ENCODE peak calls at places on chromosomes 12 and 14, in four cellular contexts. One of them, this sample, is unnamed. For H3K4me1, the result is how much of the 10 kb centered on the place peaks cover.

GRCh38 chr14:23118506-23119361 is at the start of gene CEBPE:
- DNase-seq in HepG2: no peak
- DNase-seq in H1: no peak
- DNase-seq in GM12878: no peak
- DNase-seq in this sample: no peak

GRCh38 chr12:114425031-114425626 is 19.2 kb upstream of the TBX5 start:
- DNase-seq in GM12878: no peak
- DNase-seq in HepG2: peak
- DNase-seq in H1: no peak
- DNase-seq in this sample: no peak

GRCh38 chr14:76324133-76324532 is 51.8 kb upstream of the ESRRB start:
- DNase-seq in GM12878: no peak
- DNase-seq in HepG2: no peak
- DNase-seq in H1: no peak
- DNase-seq in this sample: no peak

GRCh38 chr14:28666961-28667360 is 99.6 kb upstream of the FOXG1 start:
- DNase-seq in HepG2: no peak
- DNase-seq in GM12878: no peak
- DNase-seq in H1: no peak
- DNase-seq in this sample: no peak

GRCh38 chr12:32131666-32132065 is 25.0 kb downstream of the BICD1 start:
- DNase-seq in GM12878: no peak
- DNase-seq in H1: no peak
- DNase-seq in HepG2: peak
- DNase-seq in this sample: no peak

GRCh38 chr12:110317921-110318320 is 36.9 kb downstream of the ATP2A2 start:
- DNase-seq in GM12878: no peak
- DNase-seq in HepG2: no peak
- DNase-seq in H1: no peak
- DNase-seq in this sample: no peak

GRCh38 chr14:76961631-76962302 is 66.7 kb downstream of the IRF2BPL start:
- DNase-seq in H1: peak
- DNase-seq in HepG2: peak
- DNase-seq in GM12878: peak
- DNase-seq in this sample: peak

GRCh38 chr12:79549531-79550271 is 141.1 kb downstream of the PAWR start:
- DNase-seq in GM12878: no peak
- DNase-seq in H1: no peak
- DNase-seq in HepG2: peak
- DNase-seq in this sample: no peak

GRCh38 chr14:92906823-92907222 is 16.1 kb upstream of the CHGA start:
- DNase-seq in H1: no peak
- DNase-seq in HepG2: peak
- DNase-seq in GM12878: no peak
- DNase-seq in this sample: no peak

GRCh38 chr12:130070017-130070653 is 92.1 kb upstream of the FZD10 start:
- DNase-seq in HepG2: no peak
- DNase-seq in GM12878: no peak
- DNase-seq in H1: no peak
- DNase-seq in this sample: no peak

GRCh38 chr14:100586520-100587247 is 533 bp downstream of the BEGAIN start:
- DNase-seq in H1: peak
- DNase-seq in HepG2: no peak
- DNase-seq in GM12878: no peak
- DNase-seq in this sample: no peak

GRCh38 chr12:51823875-51824565 is 24.5 kb downstream of the FIGNL2 start:
- DNase-seq in GM12878: no peak
- DNase-seq in H1: no peak
- DNase-seq in HepG2: peak
- DNase-seq in this sample: no peak

GRCh38 chr12:34398366-34398705 is 376.0 kb downstream of the ALG10 start:
- DNase-seq in GM12878: no peak
- DNase-seq in HepG2: no peak
- DNase-seq in H1: peak
- DNase-seq in this sample: no peak

GRCh38 chr12:93571854-93572711 is at the start of gene SOCS2:
- DNase-seq in GM12878: no peak
- DNase-seq in H1: peak
- DNase-seq in HepG2: no peak
- DNase-seq in this sample: peak

GRCh38 chr12:24749171-24749570 is 199.7 kb downstream of the BCAT1 start:
- DNase-seq in HepG2: no peak
- DNase-seq in GM12878: no peak
- DNase-seq in H1: no peak
- DNase-seq in this sample: no peak

GRCh38 chr14:95891742-95892141 is 15.1 kb downstream of the TUNAR start:
- DNase-seq in H1: no peak
- DNase-seq in GM12878: no peak
- DNase-seq in HepG2: no peak
- DNase-seq in this sample: no peak

DNA sequence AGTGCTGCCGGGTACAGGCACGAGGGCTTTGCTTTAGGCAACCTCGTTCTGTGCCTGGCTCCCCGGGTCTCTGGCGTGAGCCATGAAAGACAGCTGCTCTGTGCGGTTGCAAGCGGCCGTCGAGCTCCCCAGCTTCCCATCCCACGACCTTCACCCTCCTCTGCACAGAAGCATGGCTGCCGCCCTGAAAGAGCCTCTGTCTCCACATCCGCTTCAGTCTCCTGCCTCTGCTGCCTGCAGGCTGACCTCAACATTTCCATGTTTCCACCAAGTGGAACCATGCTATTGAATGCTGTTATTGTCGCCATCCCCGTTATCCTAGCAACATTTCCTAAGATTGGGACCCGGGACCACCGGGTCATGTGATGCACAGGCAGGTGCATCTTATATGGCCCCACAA is 57.1 kb downstream of the KDM2B start:
- DNase-seq in GM12878: no peak
- DNase-seq in HepG2: no peak
- DNase-seq in H1: no peak
- DNase-seq in this sample: no peak
- TF ChIP-seq YY1 in GM12878: peak
- TF ChIP-seq YY1 in HepG2: no peak
- TF ChIP-seq YY1 in H1: no peak
- TF ChIP-seq YY1 in this sample: no peak

DNA sequence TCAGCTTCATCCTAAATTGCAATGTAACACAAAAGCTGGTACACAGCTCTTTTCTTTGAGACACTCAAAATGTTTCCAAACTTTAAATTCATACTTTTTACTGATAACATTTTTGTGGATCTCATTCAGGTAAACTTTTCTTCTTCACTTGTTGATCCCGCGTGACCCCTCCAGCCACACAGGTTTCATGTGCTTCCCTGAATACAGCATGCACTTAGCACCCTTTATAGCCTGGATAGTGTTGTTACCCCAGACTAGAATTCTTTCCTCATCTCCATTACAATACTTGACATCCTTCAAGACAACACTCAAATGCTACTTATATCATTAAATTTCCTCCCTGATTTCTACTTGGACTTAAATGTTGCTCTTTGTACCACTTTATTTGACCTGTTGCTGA is 373.4 kb downstream of the RAD51B start:
- DNase-seq in HepG2: no peak
- DNase-seq in GM12878: no peak
- DNase-seq in H1: no peak
- DNase-seq in this sample: no peak
- H3K4me1 ChIP-seq in HepG2: half or more
- H3K4me1 ChIP-seq in GM12878: under half
- H3K4me1 ChIP-seq in H1: under half
- H3K4me1 ChIP-seq in this sample: under half

GRCh38 chr14:50805396-50805795 is 25.6 kb downstream of the NIN start:
- DNase-seq in H1: no peak
- DNase-seq in HepG2: no peak
- DNase-seq in GM12878: no peak
- DNase-seq in this sample: no peak

GRCh38 chr14:50804181-50804721 is 26.7 kb downstream of the NIN start:
- DNase-seq in HepG2: no peak
- DNase-seq in H1: no peak
- DNase-seq in GM12878: no peak
- DNase-seq in this sample: no peak

GRCh38 chr14:50798048-50798421 is 32.9 kb downstream of the NIN start:
- DNase-seq in HepG2: no peak
- DNase-seq in GM12878: peak
- DNase-seq in H1: no peak
- DNase-seq in this sample: no peak

GRCh38 chr14:50800032-50800431 is 30.9 kb downstream of the NIN start:
- DNase-seq in HepG2: no peak
- DNase-seq in H1: no peak
- DNase-seq in GM12878: no peak
- DNase-seq in this sample: no peak

GRCh38 chr14:50801706-50802105 is 29.3 kb downstream of the NIN start:
- DNase-seq in H1: no peak
- DNase-seq in GM12878: no peak
- DNase-seq in HepG2: no peak
- DNase-seq in this sample: no peak
- TF ChIP-seq SUZ12 in H1: no peak
- TF ChIP-seq SUZ12 in GM12878: no peak
- TF ChIP-seq SUZ12 in HepG2: no peak
- TF ChIP-seq SUZ12 in this sample: no peak

GRCh38 chr14:53004976-53005375 is 54.1 kb upstream of the FERMT2 start:
- DNase-seq in HepG2: no peak
- DNase-seq in H1: no peak
- DNase-seq in GM12878: no peak
- DNase-seq in this sample: no peak
- TF ChIP-seq YY1 in HepG2: no peak
- TF ChIP-seq YY1 in H1: no peak
- TF ChIP-seq YY1 in GM12878: no peak
- TF ChIP-seq YY1 in this sample: no peak

DNA sequence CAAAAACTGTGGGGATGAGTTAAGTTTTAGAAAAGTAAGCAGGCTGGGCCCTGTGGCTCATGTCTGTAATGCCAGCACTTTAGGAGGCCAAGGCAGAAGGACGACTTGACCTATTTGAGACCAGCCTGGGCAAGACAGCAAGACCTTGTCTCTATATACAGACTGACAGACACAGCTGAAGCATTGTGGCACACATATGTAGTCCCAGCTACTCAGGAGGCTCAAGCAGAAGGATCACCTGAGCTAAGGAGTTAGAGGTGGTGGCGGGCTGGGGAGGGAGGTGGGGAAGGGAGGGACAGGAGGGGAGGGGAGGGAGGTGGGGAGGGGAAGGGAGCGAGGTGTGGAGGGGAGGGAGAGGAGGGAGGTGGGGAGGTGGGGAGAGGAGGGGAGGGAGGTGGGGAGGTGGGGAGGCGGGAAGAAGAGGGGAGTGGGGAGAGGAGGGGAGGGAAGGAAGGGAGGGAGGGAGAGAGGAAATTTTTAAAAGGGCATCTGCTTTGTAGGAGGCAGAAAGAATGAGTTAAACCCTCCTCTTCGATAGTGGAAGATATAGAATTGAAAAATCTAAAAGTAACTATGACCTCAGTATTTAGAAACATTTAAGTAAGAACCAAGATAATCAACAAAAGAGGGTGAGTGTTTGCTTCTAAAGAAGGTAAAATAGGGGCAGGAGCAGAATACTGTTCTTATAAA is 30.9 kb downstream of the MED13L start:
- DNase-seq in H1: no peak
- DNase-seq in GM12878: no peak
- DNase-seq in HepG2: no peak
- DNase-seq in this sample: no peak
- H3K4me1 ChIP-seq in H1: under half
- H3K4me1 ChIP-seq in GM12878: under half
- H3K4me1 ChIP-seq in HepG2: under half
- H3K4me1 ChIP-seq in this sample: under half

This sample was measured in NT2/D1.